ENCODE peak calls at places on chromosomes 2 and 18, in five cellular contexts. S, F, L, A and O are unnamed samples.

GRCh38 chr2:65277791-65278449 is 50.3 kb downstream of the ACTR2 start:
- DNase-seq in S (no peak), F (no peak), L (no peak), A (peak), O (no peak)

GRCh38 chr18:21682276-21683051 is 22.1 kb downstream of the ABHD3 start:
- DNase-seq in S (no peak), F (no peak), L (no peak), A (peak), O (no peak)

GRCh38 chr2:37872192-37872545 is 52.9 kb upstream of the RMDN2 start:
- DNase-seq in S (no peak), F (no peak), L (no peak), A (no peak), O (no peak)

GRCh38 chr2:95728878-95729511 is 137.2 kb downstream of the TRIM43 start:
- DNase-seq in S (peak), F (peak), L (no peak), A (peak), O (peak)

GRCh38 chr2:11656671-11657101 is 13.3 kb downstream of the NTSR2 start:
- DNase-seq in S (no peak), F (no peak), L (no peak), A (no peak), O (no peak)

GRCh38 chr2:23637011-23637778 is 252.2 kb downstream of the KLHL29 start:
- DNase-seq in S (peak), F (no peak), L (no peak), A (peak), O (peak)

GRCh38 chr2:215773728-215774127 is 239.6 kb downstream of the MREG start:
- DNase-seq in S (peak), F (peak), L (no peak), A (peak), O (peak)

GRCh38 chr2:175844169-175844568 is 157.9 kb downstream of the LNPK start:
- DNase-seq in S (peak), F (peak), L (no peak), A (peak), O (peak)

GRCh38 chr2:108403494-108403893 is 25.7 kb downstream of the SULT1C4 start:
- DNase-seq in S (no peak), F (no peak), L (no peak), A (peak), O (no peak)

GRCh38 chr18:59006461-59007067 is 133.1 kb upstream of the SEC11C start:
- DNase-seq in S (no peak), F (no peak), L (no peak), A (peak), O (no peak)

GRCh38 chr18:23134780-23135678 is at the start of gene CABLES1:
- DNase-seq in S (peak), F (no peak), L (no peak), A (peak), O (peak)

GRCh38 chr2:159185401-159186130 is 100.9 kb downstream of the WDSUB1 start:
- DNase-seq in S (peak), F (peak), L (no peak), A (peak), O (no peak)

GRCh38 chr2:225008935-225009334 is 33.3 kb downstream of the DOCK10 start:
- DNase-seq in S (no peak), F (no peak), L (no peak), A (no peak), O (no peak)

GRCh38 chr18:75418293-75418692 is 9.2 kb downstream of the SMIM21 start:
- DNase-seq in S (no peak), F (no peak), L (no peak), A (no peak), O (no peak)

GRCh38 chr18:5339202-5339834 is 43.8 kb upstream of the ZBTB14 start:
- DNase-seq in S (no peak), F (no peak), L (no peak), A (no peak), O (no peak)

GRCh38 chr2:188524519-188525113 is 232.9 kb downstream of the GULP1 start:
- DNase-seq in S (no peak), F (peak), L (no peak), A (peak), O (peak)

GRCh38 chr2:157438907-157439791 is 4.7 kb downstream of the CYTIP start:
- DNase-seq in S (no peak), F (peak), L (no peak), A (peak), O (no peak)

GRCh38 chr18:28177828-28178635 is 1.1 kb upstream of the CDH2 start:
- DNase-seq in S (peak), F (no peak), L (no peak), A (peak), O (peak)

GRCh38 chr2:172970660-172971059 is 105.0 kb upstream of the MAP3K20 start:
- DNase-seq in S (no peak), F (no peak), L (peak), A (no peak), O (no peak)

GRCh38 chr2:5164806-5165525 is 527.2 kb upstream of the SOX11 start:
- DNase-seq in S (no peak), F (no peak), L (no peak), A (peak), O (no peak)

GRCh38 chr2:235609746-235610145 is 115.9 kb downstream of the AGAP1 start:
- DNase-seq in S (no peak), F (no peak), L (no peak), A (no peak), O (no peak)

GRCh38 chr2:225771691-225772090 is 372.2 kb downstream of the NYAP2 start:
- DNase-seq in S (no peak), F (no peak), L (no peak), A (no peak), O (no peak)

GRCh38 chr18:58438161-58438983 is 190.5 kb downstream of the ALPK2 start:
- DNase-seq in S (no peak), F (no peak), L (no peak), A (peak), O (no peak)